ENCODE peak calls at places on chromosomes 13 and 19, in four cellular contexts. One of them, this sample, is unnamed. For H3K9me1, the result is how much of the 10 kb centered on the place peaks cover.

GRCh38 chr19:50416815-50417137 is 2.0 kb upstream of the SPIB start:
- DNase-seq in K562: no peak
- DNase-seq in keratinocyte: no peak
- DNase-seq in IMR-90: no peak
- DNase-seq in this sample: no peak

GRCh38 chr13:45015300-45015699 is 26.0 kb downstream of the GPALPP1 start:
- DNase-seq in K562: no peak
- DNase-seq in keratinocyte: no peak
- DNase-seq in IMR-90: peak
- DNase-seq in this sample: peak

GRCh38 chr19:35346193-35347052 is 1.3 kb upstream of the FFAR1 start:
- DNase-seq in K562: peak
- DNase-seq in keratinocyte: no peak
- DNase-seq in IMR-90: no peak
- DNase-seq in this sample: no peak

GRCh38 chr19:10961763-10962536 is 1.1 kb downstream of the SMARCA4 start:
- DNase-seq in K562: peak
- DNase-seq in keratinocyte: no peak
- DNase-seq in IMR-90: peak
- DNase-seq in this sample: peak

GRCh38 chr13:23325191-23325590 is 108.3 kb downstream of the SACS start:
- DNase-seq in K562: no peak
- DNase-seq in keratinocyte: no peak
- DNase-seq in IMR-90: no peak
- DNase-seq in this sample: no peak

GRCh38 chr19:18933297-18933696 is 7.7 kb downstream of the HOMER3 start:
- DNase-seq in K562: no peak
- DNase-seq in keratinocyte: no peak
- DNase-seq in IMR-90: no peak
- DNase-seq in this sample: no peak

GRCh38 chr19:47719047-47719885 is 6.0 kb downstream of the EHD2 start:
- DNase-seq in K562: no peak
- DNase-seq in keratinocyte: peak
- DNase-seq in IMR-90: peak
- DNase-seq in this sample: peak

GRCh38 chr13:101875717-101876393 is 423.4 kb downstream of the ITGBL1 start:
- DNase-seq in K562: no peak
- DNase-seq in keratinocyte: no peak
- DNase-seq in IMR-90: peak
- DNase-seq in this sample: no peak

GRCh38 chr19:35224681-35225604 is 3.6 kb downstream of the FAM187B start:
- DNase-seq in K562: peak
- DNase-seq in keratinocyte: no peak
- DNase-seq in IMR-90: no peak
- DNase-seq in this sample: no peak

GRCh38 chr19:34244611-34245299 is 9.6 kb upstream of the GARRE1 start:
- DNase-seq in K562: no peak
- DNase-seq in keratinocyte: no peak
- DNase-seq in IMR-90: peak
- DNase-seq in this sample: no peak

GRCh38 chr19:18340990-18341868 is 831 bp downstream of the PGPEP1 start:
- DNase-seq in K562: peak
- DNase-seq in keratinocyte: no peak
- DNase-seq in IMR-90: peak
- DNase-seq in this sample: peak

GRCh38 chr13:39422845-39423565 is 180.0 kb downstream of the LHFPL6 start:
- DNase-seq in K562: no peak
- DNase-seq in keratinocyte: no peak
- DNase-seq in IMR-90: no peak
- DNase-seq in this sample: no peak

GRCh38 chr13:40082644-40083043 is 427.2 kb downstream of the COG6 start:
- DNase-seq in K562: no peak
- DNase-seq in keratinocyte: no peak
- DNase-seq in IMR-90: no peak
- DNase-seq in this sample: peak

GRCh38 chr19:861756-862528 is 2.5 kb downstream of the CFD start:
- DNase-seq in K562: peak
- DNase-seq in keratinocyte: no peak
- DNase-seq in IMR-90: no peak
- DNase-seq in this sample: no peak

GRCh38 chr19:16446108-16447014 is 25.4 kb downstream of the EPS15L1 start:
- DNase-seq in K562: no peak
- DNase-seq in keratinocyte: no peak
- DNase-seq in IMR-90: peak
- DNase-seq in this sample: peak

GRCh38 chr13:88031980-88032562 is 360.9 kb downstream of the SLITRK5 start:
- DNase-seq in K562: no peak
- DNase-seq in keratinocyte: peak
- DNase-seq in IMR-90: peak
- DNase-seq in this sample: no peak

GRCh38 chr19:46372901-46373572 is 26.1 kb downstream of the PPP5C start:
- DNase-seq in K562: no peak
- DNase-seq in keratinocyte: peak
- DNase-seq in IMR-90: no peak
- DNase-seq in this sample: peak

GRCh38 chr19:5128932-5129389 is 160.0 kb downstream of the KDM4B start:
- DNase-seq in K562: peak
- DNase-seq in keratinocyte: no peak
- DNase-seq in IMR-90: no peak
- DNase-seq in this sample: peak

GRCh38 chr13:68076046-68076445 is 845.9 kb upstream of the PCDH9 start:
- DNase-seq in K562: no peak
- DNase-seq in keratinocyte: no peak
- DNase-seq in IMR-90: no peak
- DNase-seq in this sample: no peak

GRCh38 chr13:31161583-31162150 is at the start of gene HSPH1:
- DNase-seq in K562: peak
- DNase-seq in keratinocyte: peak
- DNase-seq in IMR-90: peak
- DNase-seq in this sample: peak
- H3K9me1 ChIP-seq in K562: under half
- H3K9me1 ChIP-seq in keratinocyte: under half
- H3K9me1 ChIP-seq in IMR-90: under half
- H3K9me1 ChIP-seq in this sample: under half

DNA sequence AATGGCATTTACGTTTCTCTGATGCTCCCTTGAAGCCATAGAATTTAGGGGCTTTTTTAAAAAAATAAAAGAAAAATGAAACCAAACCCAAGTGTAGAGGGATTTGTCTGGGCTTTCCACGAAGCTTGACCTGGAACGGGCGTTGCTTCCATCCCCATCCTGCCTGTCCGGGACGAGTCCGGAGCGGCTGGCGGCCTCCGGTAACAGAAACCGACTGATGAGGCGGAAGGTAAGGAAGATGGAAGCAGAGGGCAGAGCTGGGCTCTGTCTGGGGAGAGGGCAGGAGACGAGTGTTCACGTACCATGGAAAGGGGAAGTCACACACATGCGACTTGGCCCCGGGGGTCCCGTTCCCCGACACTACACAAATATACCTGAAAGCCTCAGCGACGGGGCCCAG is 34.3 kb downstream of the BTBD2 start:
- DNase-seq in K562: no peak
- DNase-seq in keratinocyte: no peak
- DNase-seq in IMR-90: no peak
- DNase-seq in this sample: no peak
- H3K9me1 ChIP-seq in K562: under half
- H3K9me1 ChIP-seq in keratinocyte: under half
- H3K9me1 ChIP-seq in IMR-90: under half
- H3K9me1 ChIP-seq in this sample: under half

DNA sequence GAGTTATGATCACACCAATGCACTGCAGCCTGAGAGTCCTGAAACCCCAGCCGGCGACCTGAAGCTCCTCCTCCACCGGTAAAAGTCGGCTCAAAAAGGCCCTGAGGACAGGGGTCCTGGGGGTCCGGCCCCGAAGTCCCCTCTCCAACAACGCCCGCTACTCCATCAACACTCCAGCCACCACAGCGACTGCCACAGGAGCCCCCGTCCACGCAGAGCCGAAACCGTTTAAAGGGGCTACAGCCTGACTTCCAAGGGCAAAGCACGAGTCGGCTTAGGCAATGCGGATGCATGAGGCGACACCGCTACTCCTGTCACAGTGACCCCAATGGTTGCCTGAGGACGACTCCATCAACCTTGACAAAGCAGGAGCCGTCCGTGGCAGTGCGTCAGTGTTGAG is 22.9 kb upstream of the ZNF420 start:
- DNase-seq in K562: no peak
- DNase-seq in keratinocyte: no peak
- DNase-seq in IMR-90: no peak
- DNase-seq in this sample: no peak
- H3K9me1 ChIP-seq in K562: under half
- H3K9me1 ChIP-seq in keratinocyte: under half
- H3K9me1 ChIP-seq in IMR-90: under half
- H3K9me1 ChIP-seq in this sample: under half

GRCh38 chr13:83214452-83214851 is 667.8 kb downstream of the SLITRK1 start:
- DNase-seq in K562: no peak
- DNase-seq in keratinocyte: no peak
- DNase-seq in IMR-90: peak
- DNase-seq in this sample: no peak
- H3K9me1 ChIP-seq in K562: under half
- H3K9me1 ChIP-seq in keratinocyte: under half
- H3K9me1 ChIP-seq in IMR-90: under half
- H3K9me1 ChIP-seq in this sample: under half

GRCh38 chr13:69468624-69469023 is 639.0 kb upstream of the ATXN8OS start:
- DNase-seq in K562: no peak
- DNase-seq in keratinocyte: no peak
- DNase-seq in IMR-90: no peak
- DNase-seq in this sample: no peak
- H3K9me1 ChIP-seq in K562: under half
- H3K9me1 ChIP-seq in keratinocyte: under half
- H3K9me1 ChIP-seq in IMR-90: under half
- H3K9me1 ChIP-seq in this sample: under half

GRCh38 chr13:80798576-80799133 is 457.7 kb upstream of the SPRY2 start:
- DNase-seq in K562: no peak
- DNase-seq in keratinocyte: no peak
- DNase-seq in IMR-90: no peak
- DNase-seq in this sample: no peak

DNA sequence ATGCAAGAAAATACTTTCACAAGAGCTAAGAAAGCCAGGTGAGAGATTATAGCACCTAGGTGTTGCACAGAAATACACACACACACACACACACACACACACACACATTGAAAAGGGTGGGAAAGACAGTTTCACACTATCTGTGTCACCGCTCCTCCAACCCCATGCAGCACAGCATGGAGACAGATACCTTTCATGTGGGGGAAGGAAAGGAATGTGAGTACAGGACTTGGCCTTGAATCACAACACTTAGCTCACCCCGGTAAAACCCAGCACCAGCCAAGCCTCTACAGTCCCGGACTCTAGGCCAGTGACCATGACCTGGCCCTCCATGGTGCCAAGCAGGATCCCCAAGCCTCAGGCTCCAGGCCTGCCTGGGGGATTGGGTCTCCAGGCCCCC is 462.0 kb upstream of the SPRY2 start:
- DNase-seq in K562: no peak
- DNase-seq in keratinocyte: no peak
- DNase-seq in IMR-90: no peak
- DNase-seq in this sample: no peak
- H3K9me1 ChIP-seq in K562: under half
- H3K9me1 ChIP-seq in keratinocyte: under half
- H3K9me1 ChIP-seq in IMR-90: under half
- H3K9me1 ChIP-seq in this sample: under half

GRCh38 chr19:12754465-12755196 is 3.0 kb downstream of the BEST2 start:
- DNase-seq in K562: no peak
- DNase-seq in keratinocyte: no peak
- DNase-seq in IMR-90: no peak
- DNase-seq in this sample: no peak
- H3K9me1 ChIP-seq in K562: under half
- H3K9me1 ChIP-seq in keratinocyte: under half
- H3K9me1 ChIP-seq in IMR-90: under half
- H3K9me1 ChIP-seq in this sample: under half